ENCODE peak calls at places on chromosomes 6 and 20, in eight cellular contexts. C, N, D, F, B, P, K and M are unnamed samples. For H3K9me3, the result is how much of the 10 kb centered on the place peaks cover.

GRCh38 chr6:33429745-33430042 is 9.8 kb downstream of the SYNGAP1 start:
- DNase-seq in N (peak), D (no peak), F (no peak), C (no peak), K (no peak), P (no peak), B (no peak), M (no peak)

GRCh38 chr6:28522594-28523557 is 2.8 kb upstream of the GPX5 start:
- DNase-seq in D (no peak), K (no peak), F (no peak), P (no peak), B (no peak), N (no peak), C (no peak), M (no peak)

GRCh38 chr6:42498473-42499128 is 46.9 kb upstream of the TRERF1 start:
- DNase-seq in K (no peak), C (no peak), D (peak), B (no peak), F (no peak), P (no peak), N (peak), M (no peak)

GRCh38 chr6:27667651-27668441 is 194.9 kb upstream of the ZNF184 start:
- DNase-seq in B (no peak), P (no peak), D (no peak), F (no peak), C (peak), K (peak), N (no peak), M (no peak)

GRCh38 chr20:37358366-37359150 is 12.6 kb downstream of the SRC start:
- DNase-seq in D (no peak), C (peak), F (peak), B (no peak), P (peak), K (no peak), N (no peak), M (no peak)

GRCh38 chr6:16851044-16851540 is 89.8 kb upstream of the ATXN1 start:
- DNase-seq in F (no peak), B (no peak), N (no peak), C (no peak), P (no peak), D (no peak), K (no peak), M (no peak)

GRCh38 chr20:59008715-59009336 is 1.8 kb upstream of the CTSZ start:
- DNase-seq in D (no peak), K (no peak), B (no peak), F (peak), C (no peak), N (no peak), P (peak), M (no peak)

GRCh38 chr6:72218125-72218524 is 331.8 kb downstream of the RIMS1 start:
- DNase-seq in N (peak), B (no peak), F (peak), C (peak), P (no peak), D (peak), K (peak), M (peak)

GRCh38 chr6:28224131-28225055 is 682 bp upstream of the ZSCAN9 start:
- DNase-seq in F (no peak), C (no peak), N (no peak), P (no peak), B (no peak), D (no peak), K (no peak), M (no peak)

GRCh38 chr20:17655865-17656489 is 26.1 kb downstream of the RRBP1 start:
- DNase-seq in P (no peak), C (peak), B (no peak), D (no peak), K (no peak), F (no peak), N (no peak), M (no peak)

GRCh38 chr20:56843817-56844216 is 214.7 kb downstream of the TFAP2C start:
- DNase-seq in C (peak), P (no peak), F (no peak), B (no peak), K (peak), N (no peak), D (no peak), M (no peak)

GRCh38 chr20:60219984-60220540 is 261.8 kb downstream of the CDH26 start:
- DNase-seq in N (no peak), F (no peak), K (no peak), C (peak), P (no peak), D (no peak), B (no peak), M (peak)

GRCh38 chr6:16345449-16346330 is 107.3 kb downstream of the GMPR start:
- DNase-seq in K (peak), P (no peak), C (peak), D (no peak), B (peak), F (no peak), N (no peak), M (peak)

GRCh38 chr6:36805917-36806316 is 33.3 kb downstream of the CPNE5 start:
- DNase-seq in F (no peak), B (no peak), D (no peak), P (no peak), K (no peak), N (no peak), C (no peak), M (no peak)

GRCh38 chr6:42041131-42042055 is 8.9 kb upstream of the TAF8 start:
- DNase-seq in D (no peak), C (no peak), N (no peak), F (no peak), B (no peak), P (no peak), K (no peak), M (peak)

GRCh38 chr20:48788486-48789072 is 39.2 kb downstream of the PREX1 start:
- DNase-seq in D (no peak), F (no peak), B (no peak), N (no peak), K (no peak), C (no peak), P (no peak), M (no peak)

GRCh38 chr6:110140650-110141049 is 38.8 kb downstream of the WASF1 start:
- DNase-seq in N (no peak), F (no peak), P (no peak), K (peak), B (peak), C (peak), D (no peak), M (peak)

GRCh38 chr20:58554541-58554940 is 39.3 kb upstream of the APCDD1L start:
- DNase-seq in D (no peak), N (no peak), B (no peak), K (no peak), F (no peak), P (no peak), C (peak), M (no peak)

GRCh38 chr6:35318200-35318844 is 20.7 kb downstream of the DEF6 start:
- DNase-seq in F (peak), N (peak), C (peak), K (peak), D (peak), P (no peak), B (peak), M (peak)

GRCh38 chr20:59735917-59736316 is 131.6 kb downstream of the PHACTR3 start:
- DNase-seq in C (no peak), F (no peak), N (no peak), D (peak), B (no peak), P (no peak), K (no peak), M (no peak)

GRCh38 chr6:79657238-79657637 is 26.1 kb downstream of the SH3BGRL2 start:
- DNase-seq in N (no peak), F (no peak), C (no peak), P (no peak), B (no peak), D (no peak), K (no peak), M (no peak)

GRCh38 chr6:87391334-87391733 is 16.4 kb upstream of the CFAP206 start:
- DNase-seq in C (peak), K (peak), N (peak), D (no peak), F (no peak), B (no peak), P (no peak), M (peak)

GRCh38 chr20:37565134-37565811 is 37.6 kb upstream of the BLCAP start:
- DNase-seq in B (no peak), K (no peak), D (no peak), N (no peak), F (no peak), P (no peak), C (no peak), M (no peak)

GRCh38 chr6:63573899-63574553 is 1.7 kb downstream of the LOC128125822 start:
- DNase-seq in F (peak), K (peak), N (peak), B (no peak), C (peak), D (no peak), P (no peak), M (peak)

GRCh38 chr20:54197621-54198604 is 10.0 kb upstream of the PFDN4 start:
- DNase-seq in P (no peak), N (peak), F (no peak), K (peak), C (peak), B (no peak), D (no peak), M (peak)

GRCh38 chr6:150683320-150683719 is 83.6 kb downstream of the PLEKHG1 start:
- DNase-seq in C (no peak), D (no peak), F (no peak), N (no peak), B (no peak), K (no peak), P (no peak), M (no peak)

GRCh38 chr6:166169549-166170421 is 2.1 kb upstream of the TBXT start:
- DNase-seq in N (no peak), K (no peak), B (no peak), C (no peak), P (no peak), D (no peak), F (no peak), M (no peak)

GRCh38 chr6:166172546-166172945 is 4.9 kb upstream of the TBXT start:
- DNase-seq in C (no peak), D (no peak), K (no peak), N (no peak), B (no peak), P (no peak), F (no peak), M (no peak)

GRCh38 chr6:166173292-166173951 is 5.8 kb upstream of the TBXT start:
- DNase-seq in N (peak), P (no peak), B (no peak), C (no peak), D (no peak), K (no peak), F (peak), M (no peak)

GRCh38 chr6:166176106-166176505 is 8.5 kb upstream of the TBXT start:
- DNase-seq in B (no peak), K (no peak), C (no peak), P (no peak), D (no peak), F (no peak), N (no peak), M (no peak)

DNA sequence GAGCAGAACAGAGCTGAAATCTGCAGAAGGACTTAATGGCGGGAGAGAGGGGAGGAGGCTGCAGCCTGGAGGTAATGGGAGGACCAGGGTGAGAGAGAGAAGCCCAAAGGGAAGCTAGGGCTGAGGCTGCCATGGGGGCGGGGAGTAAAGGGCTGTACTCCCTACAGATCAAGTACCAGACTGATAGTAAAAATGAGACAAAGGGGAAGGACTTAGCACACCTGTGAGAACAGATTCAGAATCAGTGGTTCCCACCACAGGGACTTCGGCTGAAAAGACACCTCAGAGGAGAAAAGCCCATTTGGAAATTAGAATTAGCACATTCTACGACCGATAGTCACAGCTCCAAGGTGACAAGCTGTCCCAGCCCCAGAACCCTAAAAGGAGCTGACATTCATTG is 6.4 kb upstream of the TBXT start:
- DNase-seq in N (no peak), D (no peak), F (no peak), C (no peak), P (no peak), K (no peak), B (no peak), M (no peak)
- H3K9me3 ChIP-seq in N (under half), D (under half), F (under half), C (under half), P (under half), K (under half), B (under half), M (under half)

DNA sequence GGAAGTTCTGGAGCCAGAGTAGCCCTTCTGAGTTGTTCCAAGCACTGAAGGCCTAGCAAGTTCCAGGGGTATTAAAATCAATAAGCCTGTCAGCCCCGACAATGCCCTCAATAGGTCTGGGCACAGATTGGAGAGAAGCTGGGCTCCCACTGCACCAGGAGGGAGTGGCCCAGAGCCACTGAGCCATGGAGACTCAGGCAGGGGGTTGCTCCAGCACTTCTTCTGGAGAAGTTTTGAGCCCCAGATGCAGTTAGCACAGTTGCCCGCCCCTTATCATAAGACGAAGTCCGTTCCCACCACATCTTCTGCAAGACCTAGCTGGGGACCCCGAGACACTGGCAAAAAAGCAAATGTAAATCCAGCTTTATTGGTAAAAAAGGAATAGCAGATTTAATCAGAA is 13.0 kb downstream of the DEFB132 start:
- DNase-seq in N (no peak), D (no peak), B (no peak), F (no peak), P (no peak), C (no peak), K (no peak), M (no peak)
- H3K9me3 ChIP-seq in N (under half), D (under half), B (under half), F (under half), P (under half), C (under half), K (under half), M (under half)

GRCh38 chr20:43904195-43904594 is 10.5 kb upstream of the TOX2 start:
- DNase-seq in C (no peak), K (no peak), D (no peak), P (no peak), F (no peak), N (no peak), B (no peak), M (no peak)
- H3K9me3 ChIP-seq in C (under half), K (under half), D (under half), P (under half), F (under half), N (under half), B (under half), M (under half)

DNA sequence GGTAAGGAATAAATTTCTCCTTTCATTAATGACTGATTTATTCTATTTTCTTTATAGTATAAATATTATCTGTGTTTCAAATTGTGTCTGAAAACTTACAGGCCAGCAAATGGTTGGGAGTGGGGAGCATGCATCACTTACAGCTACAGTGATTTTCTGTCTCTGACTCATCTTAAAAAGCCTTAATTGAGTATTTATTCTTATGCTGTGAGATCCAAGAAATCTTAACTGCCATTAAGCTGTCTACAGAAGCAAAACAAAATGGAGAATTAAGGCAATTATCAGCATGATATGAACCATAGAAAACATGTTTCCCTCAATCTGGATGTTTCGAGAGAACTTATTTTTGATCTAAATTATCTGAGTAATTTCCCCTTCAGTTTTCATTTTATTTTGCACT is 831.2 kb downstream of the KIF16B start:
- DNase-seq in D (no peak), C (no peak), P (no peak), K (no peak), B (no peak), N (no peak), F (no peak), M (no peak)
- H3K9me3 ChIP-seq in D (under half), C (under half), P (under half), K (under half), B (under half), N (under half), F (under half), M (under half)